ENCODE peak calls at places on chromosomes 13 and 19, in ten cellular contexts. M is lung, P is GM23338, E is cardiac muscle cell, X is left lung, O is Peyer's patch, W is PC-3, S is pancreas, Z is heart right ventricle, V is IMR-90. I is an unnamed sample. For H3K4me1, the result is how much of the 10 kb centered on the place peaks cover.

GRCh38 chr19:49808762-49809154 is 4.3 kb downstream of the FUZ start:
- DNase-seq in M (peak), P (peak), E (peak), X (peak), O (peak), W (peak), S (peak), Z (peak), V (peak), I (peak)

GRCh38 chr19:2546128-2547032 is 70.5 kb downstream of the GADD45B start:
- DNase-seq in M (peak), P (peak), E (peak), X (peak), O (peak), W (no peak), S (peak), Z (peak), V (no peak), I (peak)

GRCh38 chr13:81872581-81872980 is 1531.7 kb upstream of the SPRY2 start:
- DNase-seq in M (no peak), P (peak), E (no peak), X (no peak), O (no peak), W (peak), S (no peak), Z (no peak), V (no peak), I (no peak)

GRCh38 chr19:3665681-3666544 is 34.4 kb downstream of the PIP5K1C start:
- DNase-seq in M (peak), P (peak), E (peak), X (peak), O (peak), W (peak), S (peak), Z (peak), V (no peak), I (no peak)

GRCh38 chr19:45468803-45469131 is 971 bp downstream of the FOSB start:
- DNase-seq in M (no peak), P (no peak), E (no peak), X (no peak), O (no peak), W (no peak), S (no peak), Z (no peak), V (no peak), I (peak)

GRCh38 chr13:46520188-46520587 is 32.8 kb upstream of the LRCH1 start:
- DNase-seq in M (no peak), P (no peak), E (no peak), X (no peak), O (no peak), W (no peak), S (no peak), Z (peak), V (no peak), I (no peak)

GRCh38 chr19:45162464-45163143 is 1.8 kb upstream of the NKPD1 start:
- DNase-seq in M (no peak), P (no peak), E (no peak), X (no peak), O (no peak), W (no peak), S (no peak), Z (no peak), V (no peak), I (peak)

GRCh38 chr19:17248011-17248776 is 2.5 kb upstream of the NR2F6 start:
- DNase-seq in M (no peak), P (peak), E (no peak), X (no peak), O (peak), W (no peak), S (peak), Z (no peak), V (no peak), I (no peak)

GRCh38 chr13:94291631-94292322 is 187.7 kb downstream of the DCT start:
- DNase-seq in M (no peak), P (no peak), E (no peak), X (no peak), O (no peak), W (no peak), S (no peak), Z (no peak), V (no peak), I (no peak)

GRCh38 chr13:28181413-28181812 is 43.1 kb downstream of the PAN3 start:
- DNase-seq in M (no peak), P (no peak), E (peak), X (no peak), O (no peak), W (peak), S (no peak), Z (no peak), V (peak), I (no peak)

GRCh38 chr13:80141114-80141849 is 199.6 kb downstream of the SPRY2 start:
- DNase-seq in M (no peak), P (no peak), E (peak), X (peak), O (no peak), W (no peak), S (no peak), Z (peak), V (peak), I (no peak)

GRCh38 chr13:83819611-83820010 is 62.7 kb downstream of the SLITRK1 start:
- DNase-seq in M (no peak), P (no peak), E (no peak), X (no peak), O (no peak), W (peak), S (no peak), Z (no peak), V (peak), I (no peak)

GRCh38 chr13:30690282-30691188 is 44.8 kb upstream of the ALOX5AP start:
- DNase-seq in M (peak), P (no peak), E (peak), X (peak), O (peak), W (peak), S (no peak), Z (peak), V (peak), I (peak)

GRCh38 chr19:38653028-38653571 is 5.7 kb downstream of the ACTN4 start:
- DNase-seq in M (no peak), P (no peak), E (peak), X (no peak), O (peak), W (no peak), S (no peak), Z (no peak), V (peak), I (no peak)
- H3K4me1 ChIP-seq in M (under half), P (half or more), E (half or more), X (half or more), O (under half), W (half or more), S (half or more), Z (under half), V (half or more), I (half or more)

DNA sequence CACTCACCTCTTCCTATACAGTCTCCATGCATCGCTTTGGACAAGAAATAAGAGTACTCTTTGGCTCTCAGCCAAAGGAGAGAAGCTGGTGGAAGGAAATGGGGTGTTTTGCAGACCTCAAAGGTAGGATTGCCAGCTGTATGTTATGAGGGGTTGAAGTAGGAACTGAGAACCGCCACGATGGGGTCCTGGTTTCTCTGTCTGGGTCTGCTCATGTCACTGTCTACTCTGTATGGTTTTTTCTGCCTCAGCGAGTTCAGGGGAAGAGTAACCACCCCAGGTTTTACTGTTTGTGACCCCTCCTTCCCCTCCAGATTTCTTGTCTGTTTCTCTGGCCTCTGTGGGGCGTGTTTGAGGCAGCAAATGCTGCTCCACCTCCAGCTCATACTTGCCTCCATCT is 4.1 kb downstream of the ZNF805 start:
- DNase-seq in M (no peak), P (no peak), E (no peak), X (no peak), O (no peak), W (no peak), S (no peak), Z (no peak), V (no peak), I (no peak)
- TF ChIP-seq CTCF in M (no peak), P (no peak), E (no peak), X (no peak), O (no peak), W (no peak), S (no peak), Z (no peak), V (no peak), I (no peak)

DNA sequence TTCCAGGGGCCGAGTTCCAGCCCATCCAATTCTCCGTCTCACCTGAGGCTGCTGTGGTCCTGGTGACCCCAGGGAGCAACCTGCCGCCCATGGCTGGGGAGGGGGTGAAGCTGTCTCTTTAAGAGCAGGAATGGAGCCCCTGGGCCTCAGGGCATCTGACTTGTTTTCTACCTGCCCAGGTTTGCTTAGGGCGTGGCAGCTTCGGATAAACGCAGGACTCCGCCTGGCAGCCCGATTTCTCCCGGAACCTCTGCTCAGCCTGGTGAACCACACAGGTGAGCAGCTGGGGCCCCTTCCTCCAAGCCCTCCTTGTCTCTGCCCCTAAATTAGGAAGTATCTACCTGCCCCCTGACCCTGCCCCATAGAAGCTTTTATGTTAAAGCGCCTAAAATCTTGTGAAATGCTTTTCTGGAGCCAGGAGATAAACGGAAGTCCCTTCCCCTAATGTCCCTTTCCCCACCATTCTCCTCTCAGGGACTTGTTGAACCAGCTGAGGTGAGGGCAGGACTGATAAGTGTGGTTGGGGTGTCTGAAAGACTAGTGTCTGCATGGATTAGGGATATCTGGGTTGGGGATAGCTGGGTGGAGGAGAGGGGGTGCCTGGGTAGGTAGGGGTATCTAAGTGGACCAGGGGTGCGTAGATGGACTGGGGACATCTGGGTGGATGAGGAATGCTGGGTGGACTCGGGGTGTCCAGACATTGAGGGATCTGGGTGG is 620 bp downstream of the FXYD3 start:
- DNase-seq in M (peak), P (no peak), E (no peak), X (no peak), O (peak), W (peak), S (peak), Z (no peak), V (no peak), I (no peak)
- H3K4me3 ChIP-seq in M (peak), P (no peak), E (no peak), X (peak), O (peak), W (peak), S (no peak), Z (no peak), V (no peak), I (no peak)

GRCh38 chr19:18844806-18845329 is 13.1 kb downstream of the UPF1 start:
- DNase-seq in M (no peak), P (no peak), E (no peak), X (no peak), O (no peak), W (no peak), S (no peak), Z (no peak), V (no peak), I (no peak)
- H3K4me1 ChIP-seq in M (under half), P (under half), E (under half), X (half or more), O (under half), W (under half), S (under half), Z (under half), V (under half), I (under half)

DNA sequence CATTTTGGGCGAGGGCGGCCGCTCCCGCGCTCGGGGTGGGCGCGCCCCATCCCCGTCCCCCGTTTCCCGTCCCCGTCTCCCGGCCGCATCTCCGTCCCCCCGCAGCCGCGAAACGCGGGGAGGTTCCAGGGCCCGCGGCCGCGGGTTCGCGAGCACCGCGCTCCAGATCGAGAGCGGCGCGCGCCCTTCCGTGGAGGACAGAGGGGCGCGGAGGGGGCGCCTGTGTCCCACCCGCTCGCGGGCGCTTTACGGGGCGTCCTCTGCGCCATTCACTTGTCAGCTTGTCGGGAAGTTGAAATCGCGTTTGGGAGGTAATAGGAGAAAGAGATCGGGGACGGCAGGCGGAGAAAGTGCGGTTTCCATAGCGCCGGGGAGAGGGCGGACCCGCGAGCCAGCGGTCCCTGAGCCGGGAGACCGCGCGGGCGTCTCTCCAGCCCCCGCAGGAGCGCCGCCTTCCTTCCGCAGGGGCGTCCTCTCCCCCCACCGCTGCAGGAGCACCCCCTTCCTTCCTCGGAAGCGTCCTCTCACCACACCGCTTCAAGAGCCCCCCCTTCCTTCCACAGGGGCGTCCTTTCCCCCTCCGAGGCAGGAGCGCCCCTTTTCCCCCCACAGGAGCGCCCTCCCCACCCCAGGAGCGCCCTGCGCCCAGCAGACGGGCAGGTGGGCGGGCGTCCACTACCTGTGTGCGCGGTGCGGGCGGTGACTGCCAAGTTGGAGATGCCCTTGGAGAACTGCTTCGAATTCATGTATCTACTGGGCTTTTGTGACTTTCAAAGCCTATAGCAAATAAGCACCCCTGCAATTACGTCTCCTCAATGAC is 962 bp upstream of the IRS2 start:
- DNase-seq in M (no peak), P (peak), E (peak), X (peak), O (peak), W (peak), S (peak), Z (peak), V (peak), I (peak)
- TF ChIP-seq CTCF in M (no peak), P (no peak), E (no peak), X (no peak), O (no peak), W (no peak), S (no peak), Z (no peak), V (no peak), I (no peak)

GRCh38 chr19:40282209-40282580 is 3.0 kb downstream of the AKT2 start:
- DNase-seq in M (no peak), P (no peak), E (no peak), X (no peak), O (no peak), W (no peak), S (no peak), Z (no peak), V (no peak), I (no peak)

GRCh38 chr19:40284501-40285352 is at the start of gene AKT2:
- DNase-seq in M (no peak), P (peak), E (peak), X (no peak), O (no peak), W (no peak), S (no peak), Z (peak), V (peak), I (peak)

GRCh38 chr19:40282920-40283319 is 2.2 kb downstream of the AKT2 start:
- DNase-seq in M (no peak), P (no peak), E (no peak), X (no peak), O (no peak), W (no peak), S (no peak), Z (no peak), V (peak), I (no peak)

GRCh38 chr19:40284251-40284500 is 969 bp downstream of the AKT2 start:
- DNase-seq in M (no peak), P (no peak), E (no peak), X (no peak), O (no peak), W (no peak), S (no peak), Z (no peak), V (no peak), I (no peak)

GRCh38 chr19:40283414-40284250 is 1.5 kb downstream of the AKT2 start:
- DNase-seq in M (no peak), P (no peak), E (no peak), X (no peak), O (no peak), W (no peak), S (peak), Z (no peak), V (peak), I (no peak)
- H3K4me3 ChIP-seq in M (peak), P (peak), E (peak), X (peak), O (peak), W (peak), S (peak), Z (peak), V (peak), I (peak)

GRCh38 chr13:99260216-99260615 is 2.0 kb upstream of the GPR18 start:
- DNase-seq in M (no peak), P (no peak), E (no peak), X (no peak), O (no peak), W (no peak), S (no peak), Z (no peak), V (peak), I (no peak)
- H3K4me1 ChIP-seq in M (under half), P (under half), E (under half), X (under half), O (under half), W (under half), S (under half), Z (under half), V (under half), I (under half)

GRCh38 chr13:85509512-85509911 is 289.7 kb downstream of the SLITRK6 start:
- DNase-seq in M (no peak), P (no peak), E (no peak), X (no peak), O (no peak), W (peak), S (no peak), Z (no peak), V (peak), I (no peak)

GRCh38 chr13:85512421-85512820 is 286.8 kb downstream of the SLITRK6 start:
- DNase-seq in M (no peak), P (no peak), E (no peak), X (no peak), O (no peak), W (peak), S (no peak), Z (no peak), V (no peak), I (no peak)

GRCh38 chr13:85503797-85504196 is 295.4 kb downstream of the SLITRK6 start:
- DNase-seq in M (no peak), P (no peak), E (peak), X (no peak), O (no peak), W (peak), S (no peak), Z (no peak), V (peak), I (no peak)

DNA sequence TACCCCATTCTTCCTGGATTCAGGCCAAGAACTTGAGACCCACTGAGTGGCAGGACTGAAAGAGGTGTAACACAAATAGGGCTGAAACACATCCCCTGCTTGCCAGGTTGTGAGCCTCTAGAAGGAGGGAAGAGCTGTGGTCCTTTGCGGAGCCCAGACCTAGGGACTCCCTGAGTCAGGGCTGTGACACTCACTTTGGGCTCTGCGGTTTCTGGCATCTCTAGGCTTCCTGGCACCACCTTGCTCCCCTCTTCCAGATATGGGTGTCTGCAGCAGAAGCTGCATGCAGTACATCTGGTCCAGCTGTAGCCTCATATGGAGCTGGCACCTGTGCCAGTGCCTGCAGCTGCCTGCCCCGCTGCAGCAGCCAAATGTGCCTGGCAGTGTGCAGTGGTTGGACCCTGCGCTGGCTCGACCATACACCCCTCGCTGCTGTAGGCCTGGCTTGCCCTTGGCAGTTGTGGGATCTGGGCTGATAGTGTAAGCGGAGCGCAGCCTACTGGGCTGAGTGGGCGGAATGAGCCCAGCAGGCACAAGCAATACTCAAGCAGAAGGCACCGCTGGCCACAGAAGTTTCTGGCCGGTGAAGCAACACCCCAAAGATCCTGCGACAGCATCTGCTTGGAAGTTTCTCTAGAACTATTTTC is 290.4 kb downstream of the SLITRK6 start:
- DNase-seq in M (no peak), P (peak), E (peak), X (no peak), O (no peak), W (no peak), S (no peak), Z (no peak), V (no peak), I (no peak)
- TF ChIP-seq CTCF in M (no peak), P (peak), E (no peak), X (no peak), O (no peak), W (no peak), S (no peak), Z (no peak), V (no peak), I (no peak)

DNA sequence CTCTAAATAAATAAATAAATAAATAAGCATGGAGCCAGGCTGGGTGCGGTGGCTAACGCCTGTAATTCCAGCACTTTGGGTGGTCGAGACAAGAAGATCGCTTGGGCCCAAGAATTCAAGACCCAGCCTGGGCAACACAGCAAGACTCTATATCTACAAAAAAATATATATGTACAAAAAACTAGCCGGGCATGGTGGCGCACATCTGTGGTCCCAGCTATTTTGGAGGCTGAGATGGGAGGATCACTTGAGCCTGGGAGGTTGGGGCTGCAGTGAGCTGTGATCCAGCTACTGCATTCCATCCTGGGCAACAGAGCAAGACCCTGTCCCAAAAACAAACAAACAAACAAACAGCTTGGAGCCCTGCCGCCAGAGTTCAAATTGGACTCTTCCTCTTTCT is 2.7 kb downstream of the ACTMAP start:
- DNase-seq in M (no peak), P (no peak), E (no peak), X (no peak), O (no peak), W (no peak), S (no peak), Z (no peak), V (no peak), I (no peak)
- H3K4me3 ChIP-seq in M (no peak), P (no peak), E (no peak), X (no peak), O (no peak), W (no peak), S (no peak), Z (no peak), V (no peak), I (no peak)

GRCh38 chr19:10985502-10985901 is 24.7 kb downstream of the SMARCA4 start:
- DNase-seq in M (no peak), P (no peak), E (no peak), X (no peak), O (no peak), W (no peak), S (no peak), Z (no peak), V (no peak), I (no peak)
- H3K4me1 ChIP-seq in M (under half), P (under half), E (under half), X (under half), O (under half), W (under half), S (under half), Z (under half), V (under half), I (under half)

I was measured in kidney.